ENCODE peak calls at places on chromosomes 3 and 15, in seven cellular contexts. E, X, S, F, K, J and I are unnamed samples.

GRCh38 chr3:148556664-148557063 is 141.0 kb upstream of the AGTR1 start:
- DNase-seq in S (no peak), E (no peak), J (no peak), K (no peak), X (no peak), F (no peak), I (no peak)

GRCh38 chr15:43241100-43241499 is 20.3 kb upstream of the EPB42 start:
- DNase-seq in X (no peak), J (no peak), F (no peak), K (peak; percentile 32), E (no peak), S (no peak), I (no peak)

GRCh38 chr15:71599404-71600225 is 210.7 kb upstream of the NR2E3 start:
- DNase-seq in J (no peak), X (no peak), K (no peak), S (no peak), E (no peak), F (no peak), I (no peak)

GRCh38 chr15:59521443-59521842 is 83.5 kb downstream of the FAM81A start:
- DNase-seq in F (no peak), X (no peak), J (no peak), K (no peak), E (no peak), S (no peak), I (no peak)

GRCh38 chr3:153028336-153028735 is 133.7 kb upstream of the RAP2B start:
- DNase-seq in K (peak; percentile 48), F (no peak), S (no peak), J (no peak), X (peak; percentile 57), E (no peak), I (no peak)

GRCh38 chr15:36501063-36501678 is 78.3 kb upstream of the CDIN1 start:
- DNase-seq in E (peak; percentile 84), J (no peak), K (peak; percentile 79), S (peak; percentile 76), F (peak; percentile 52), X (peak; percentile 58), I (peak; percentile 51)

GRCh38 chr15:31508656-31509055 is 182.0 kb downstream of the KLF13 start:
- DNase-seq in E (no peak), S (no peak), X (no peak), J (peak; percentile 16), F (peak; percentile 4), K (no peak), I (no peak)

GRCh38 chr3:119825820-119826219 is 43.9 kb downstream of the NR1I2 start:
- DNase-seq in K (no peak), X (no peak), F (no peak), S (no peak), E (no peak), J (no peak), I (no peak)

GRCh38 chr3:70618151-70618550 is 305.7 kb upstream of the MDFIC2 start:
- DNase-seq in X (no peak), J (no peak), E (no peak), S (no peak), K (no peak), F (no peak), I (no peak)

GRCh38 chr15:92843326-92843725 is 56.8 kb upstream of the CHD2 start:
- DNase-seq in S (no peak), E (no peak), K (no peak), X (no peak), J (no peak), F (no peak), I (no peak)

GRCh38 chr3:87260270-87260669 is 16.1 kb downstream of the POU1F1 start:
- DNase-seq in J (peak; percentile 56), K (peak; percentile 51), X (peak; percentile 88), F (no peak), E (peak; percentile 63), S (peak; percentile 64), I (peak; percentile 49)

GRCh38 chr3:181712190-181712504 is 422 bp downstream of the SOX2 start:
- DNase-seq in J (no peak), X (no peak), E (no peak), S (no peak), F (no peak), K (no peak), I (no peak)

GRCh38 chr3:7847021-7847420 is 654.6 kb upstream of the LMCD1 start:
- DNase-seq in J (no peak), S (no peak), F (no peak), X (no peak), E (peak; percentile 49), K (no peak), I (no peak)

GRCh38 chr3:190089711-190090110 is 31.0 kb downstream of the P3H2 start:
- DNase-seq in K (no peak), X (no peak), F (no peak), J (no peak), S (no peak), E (no peak), I (no peak)

GRCh38 chr3:10289785-10290355 is 2.9 kb downstream of the GHRL start:
- DNase-seq in X (no peak), J (no peak), F (no peak), K (no peak), E (peak; percentile 49), S (no peak), I (no peak)

GRCh38 chr3:10505050-10505790 is at the start of gene ATP2B2:
- DNase-seq in S (no peak), E (peak; percentile 21), F (peak; percentile 61), X (no peak), K (no peak), J (peak; percentile 64), I (peak; percentile 24)

GRCh38 chr3:48129921-48130320 is 58.3 kb downstream of the CDC25A start:
- DNase-seq in E (no peak), F (no peak), S (peak; percentile 79), X (peak; percentile 14), K (peak; percentile 81), J (no peak), I (no peak)

GRCh38 chr3:48784426-48785120 is 63.1 kb downstream of the PRKAR2A start:
- DNase-seq in F (no peak), E (no peak), K (peak; percentile 88), X (no peak), S (peak; percentile 51), J (no peak), I (no peak)

GRCh38 chr3:72445827-72446405 is 402.3 kb downstream of the SHQ1 start:
- DNase-seq in S (no peak), F (no peak), E (no peak), K (peak; percentile 3), J (no peak), X (no peak), I (no peak)

GRCh38 chr3:120596853-120597223 is 702 bp downstream of the NDUFB4 start:
- DNase-seq in E (no peak), F (no peak), J (no peak), K (no peak), X (no peak), S (no peak), I (no peak)

GRCh38 chr3:193548406-193548805 is 6.3 kb downstream of the ATP13A4 start:
- DNase-seq in F (no peak), J (no peak), S (no peak), K (no peak), E (no peak), X (no peak), I (no peak)

DNA sequence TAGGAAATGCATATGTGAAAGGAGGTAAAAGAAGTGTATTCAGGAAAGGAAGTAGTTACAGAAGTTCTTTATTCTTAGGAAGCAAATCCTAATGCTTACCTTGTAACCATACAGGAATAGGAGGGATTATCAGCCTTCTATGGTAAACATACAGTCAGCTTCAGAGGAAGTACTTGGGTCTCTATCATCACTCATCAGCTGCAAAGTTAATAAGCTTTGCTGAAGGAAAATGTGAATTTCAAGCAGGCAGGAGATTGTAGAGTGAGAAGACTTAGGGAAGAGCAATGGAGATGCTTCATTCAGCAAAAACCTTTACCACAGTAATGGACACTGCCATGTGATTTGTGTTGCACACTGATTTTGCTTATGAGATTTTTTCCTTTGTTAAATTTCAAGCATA is 150.7 kb downstream of the ZNF609 start:
- DNase-seq in J (no peak), F (no peak), S (peak; percentile 41), K (no peak), X (no peak), E (no peak), I (no peak)
- H2BK120ac ChIP-seq in J (no peak overlapping the region), F (no peak overlapping the region), S (no peak overlapping the region), K (no peak overlapping the region), X (no peak overlapping the region), E (no peak overlapping the region), I (no peak overlapping the region)

GRCh38 chr3:195133462-195133861 is 137.5 kb downstream of the XXYLT1 start:
- DNase-seq in S (no peak), X (no peak), E (no peak), J (no peak), F (no peak), K (peak; percentile 98), I (no peak)

GRCh38 chr3:195128255-195129071 is 142.5 kb downstream of the XXYLT1 start:
- DNase-seq in S (no peak), F (no peak), K (peak; percentile 59), J (no peak), X (no peak), E (no peak), I (no peak)

GRCh38 chr3:195129072-195129643 is 141.8 kb downstream of the XXYLT1 start:
- DNase-seq in X (no peak), J (no peak), E (no peak), K (no peak), F (no peak), S (no peak), I (no peak)

GRCh38 chr3:195129644-195130492 is 141.1 kb downstream of the XXYLT1 start:
- DNase-seq in F (no peak), J (no peak), X (peak; percentile 60), S (no peak), E (no peak), K (peak; percentile 75), I (no peak)

DNA sequence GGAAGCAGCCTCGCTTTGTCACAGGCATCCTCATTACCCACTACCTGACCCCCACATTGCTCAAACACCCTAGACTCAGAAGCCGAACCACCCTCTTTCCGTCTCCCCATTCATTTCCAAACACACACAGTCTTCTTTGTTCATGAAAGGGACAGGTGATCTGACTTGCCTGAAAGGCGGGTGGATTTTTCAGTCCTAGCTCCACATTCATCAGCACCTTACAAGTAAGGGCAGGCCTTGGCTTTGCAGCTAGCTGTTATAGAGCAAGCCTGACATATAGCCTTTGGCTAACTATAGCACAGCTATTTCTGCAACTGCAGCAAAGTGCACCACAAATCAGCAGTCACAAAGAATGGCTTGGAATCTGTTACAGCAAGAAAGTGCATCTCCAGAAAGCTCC is 139.8 kb downstream of the XXYLT1 start:
- DNase-seq in X (no peak), J (no peak), S (no peak), F (no peak), K (no peak), E (no peak), I (no peak)
- H2BK120ac ChIP-seq in X (no peak overlapping the region), J (no peak overlapping the region), S (no peak overlapping the region), F (no peak overlapping the region), K (no peak overlapping the region), E (no peak overlapping the region), I (no peak overlapping the region)

DNA sequence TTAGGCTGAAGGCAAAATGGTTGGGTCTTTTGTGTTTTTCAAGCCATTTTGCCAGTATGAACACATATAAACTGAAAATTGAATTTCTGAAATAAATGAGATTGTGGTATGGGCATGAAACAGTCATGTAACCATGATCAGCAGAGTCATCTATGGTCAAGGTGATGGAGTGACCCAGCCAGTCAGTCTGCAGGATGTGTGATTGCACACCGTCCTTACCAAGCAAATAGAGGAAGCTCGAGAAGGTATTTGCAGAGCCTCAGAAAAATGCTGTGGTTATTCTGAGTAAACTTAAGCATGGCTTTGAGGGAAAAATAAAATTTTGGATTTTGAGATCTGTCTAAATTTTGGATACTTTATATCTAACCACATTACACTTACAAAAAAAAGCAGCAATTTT is 95.9 kb upstream of the RNF7 start:
- DNase-seq in K (no peak), F (no peak), J (no peak), E (no peak), S (no peak), X (no peak), I (no peak)
- H2BK120ac ChIP-seq in K (no peak overlapping the region), F (no peak overlapping the region), J (no peak overlapping the region), E (no peak overlapping the region), S (no peak overlapping the region), X (no peak overlapping the region), I (no peak overlapping the region)

GRCh38 chr3:180420016-180420415 is 181.9 kb upstream of the TTC14 start:
- DNase-seq in X (no peak), K (peak; percentile 53), E (no peak), J (no peak), F (no peak), S (no peak), I (no peak)
- H2BK120ac ChIP-seq in X (no peak overlapping the region), K (no peak overlapping the region), E (no peak overlapping the region), J (no peak overlapping the region), F (no peak overlapping the region), S (no peak overlapping the region), I (no peak overlapping the region)